ENCODE peak calls at places on chromosomes 13 and 19, in ten cellular contexts. H is esophagus muscularis mucosa; F is HS-27A; V is fibroblast of the aortic adventitia; Z is stimulated activated CD8-positive, alpha-beta memory T cell treated with anti-CD3 and anti-CD28 coated beads, Interleukin-4, amount 100 ng/mL, for 24 hours; X is prostate gland; W is islet precursor cell; S is tibial artery; B is left ventricle myocardium inferior; D is iPS-NIHi11. T is an unnamed sample.

GRCh38 chr19:40143612-40144011 is 47.6 kb upstream of the MAP3K10 start:
- DNase-seq in H (no peak), F (no peak), V (peak), Z (no peak), X (no peak), W (no peak), S (no peak), B (peak), D (no peak), T (no peak)

GRCh38 chr13:76885203-76886004 is 801 bp downstream of the KCTD12 start:
- DNase-seq in H (no peak), F (no peak), V (peak), Z (peak), X (peak), W (peak), S (peak), B (peak), D (peak), T (peak)

GRCh38 chr13:77623797-77624196 is 73.7 kb upstream of the SLAIN1 start:
- DNase-seq in H (no peak), F (no peak), V (no peak), Z (no peak), X (peak), W (no peak), S (no peak), B (no peak), D (no peak), T (no peak)

GRCh38 chr13:44484562-44485164 is 91.5 kb downstream of the TSC22D1 start:
- DNase-seq in H (no peak), F (no peak), V (no peak), Z (no peak), X (no peak), W (no peak), S (no peak), B (no peak), D (no peak), T (no peak)

GRCh38 chr13:95608640-95609280 is 35.7 kb downstream of the DZIP1 start:
- DNase-seq in H (no peak), F (no peak), V (peak), Z (no peak), X (no peak), W (no peak), S (no peak), B (no peak), D (no peak), T (no peak)

GRCh38 chr13:49292742-49293498 is 45.2 kb downstream of the CDADC1 start:
- DNase-seq in H (no peak), F (no peak), V (peak), Z (no peak), X (no peak), W (no peak), S (peak), B (no peak), D (no peak), T (peak)

GRCh38 chr13:22143671-22144070 is 472.8 kb downstream of the FGF9 start:
- DNase-seq in H (no peak), F (no peak), V (no peak), Z (no peak), X (no peak), W (no peak), S (no peak), B (no peak), D (no peak), T (no peak)

GRCh38 chr19:955803-956746 is 28.1 kb upstream of the WDR18 start:
- DNase-seq in H (no peak), F (no peak), V (no peak), Z (no peak), X (no peak), W (peak), S (no peak), B (no peak), D (peak), T (peak)

GRCh38 chr13:110616103-110617101 is 1.1 kb downstream of the NAXD start:
- DNase-seq in H (no peak), F (no peak), V (peak), Z (no peak), X (no peak), W (peak), S (peak), B (no peak), D (no peak), T (peak)

GRCh38 chr19:459724-460511 is 915 bp downstream of the SHC2 start:
- DNase-seq in H (no peak), F (no peak), V (peak), Z (peak), X (peak), W (peak), S (no peak), B (peak), D (peak), T (peak)

GRCh38 chr13:50353651-50354415 is 338.6 kb downstream of the KCNRG start:
- DNase-seq in H (peak), F (no peak), V (peak), Z (no peak), X (no peak), W (no peak), S (no peak), B (no peak), D (no peak), T (peak)

GRCh38 chr19:10402441-10403038 is 802 bp downstream of the CDC37 start:
- DNase-seq in H (no peak), F (peak), V (peak), Z (no peak), X (no peak), W (peak), S (no peak), B (peak), D (no peak), T (peak)

GRCh38 chr19:39941615-39942507 is 7.4 kb upstream of the FCGBP start:
- DNase-seq in H (peak), F (no peak), V (no peak), Z (peak), X (no peak), W (no peak), S (peak), B (no peak), D (no peak), T (no peak)

GRCh38 chr13:80131204-80131603 is 209.7 kb downstream of the SPRY2 start:
- DNase-seq in H (no peak), F (no peak), V (peak), Z (no peak), X (no peak), W (peak), S (peak), B (peak), D (peak), T (peak)

GRCh38 chr13:74205313-74205690 is 71.1 kb upstream of the KLF12 start:
- DNase-seq in H (no peak), F (no peak), V (peak), Z (no peak), X (no peak), W (no peak), S (no peak), B (no peak), D (no peak), T (no peak)

GRCh38 chr19:30719189-30719990 is 347.2 kb downstream of the ZNF536 start:
- DNase-seq in H (no peak), F (no peak), V (peak), Z (no peak), X (peak), W (peak), S (no peak), B (peak), D (peak), T (no peak)

GRCh38 chr13:50915562-50915961 is 6.0 kb downstream of the RNASEH2B start:
- DNase-seq in H (no peak), F (no peak), V (no peak), Z (no peak), X (no peak), W (no peak), S (no peak), B (no peak), D (no peak), T (no peak)

GRCh38 chr13:52695856-52696255 is 43.2 kb downstream of the SUGT1 start:
- DNase-seq in H (no peak), F (no peak), V (peak), Z (no peak), X (no peak), W (no peak), S (no peak), B (no peak), D (no peak), T (peak)

GRCh38 chr19:18439025-18439909 is 1.3 kb upstream of the ISYNA1 start:
- DNase-seq in H (no peak), F (no peak), V (peak), Z (no peak), X (no peak), W (peak), S (no peak), B (no peak), D (no peak), T (peak)

GRCh38 chr19:21023901-21024300 is 3.4 kb downstream of the ZNF430 start:
- DNase-seq in H (no peak), F (no peak), V (peak), Z (no peak), X (no peak), W (no peak), S (no peak), B (no peak), D (no peak), T (peak)

GRCh38 chr13:100338265-100338664 is 249.4 kb downstream of the PCCA start:
- DNase-seq in H (no peak), F (no peak), V (no peak), Z (no peak), X (no peak), W (no peak), S (no peak), B (no peak), D (no peak), T (no peak)

GRCh38 chr13:51953347-51953746 is 57.9 kb downstream of the ATP7B start:
- DNase-seq in H (no peak), F (no peak), V (no peak), Z (no peak), X (no peak), W (no peak), S (no peak), B (no peak), D (no peak), T (no peak)